ENCODE peak calls at places on chromosomes 13 and 19, in six cellular contexts. E is stimulated activated CD4-positive, alpha-beta T cell treated with anti-CD3 and anti-CD28 coated beads, TNF-alpha, amount 100 ng/mL, for 4 hours; X is anterior cingulate cortex; R is fibroblast of the aortic adventitia; W is EL; O is activated CD4-positive, CD25-positive, alpha-beta regulatory T cell treated with anti-CD3 and anti-CD28 coated beads, Interleukin-2, amount 50 U/mL, for 16 hours. S is an unnamed sample.
A peak's percentile ranks its signal among the peaks of the same experiment; 100 is the strongest.

GRCh38 chr13:50629497-50629896 is 214.0 kb downstream of the DLEU7 start:
- DNase-seq in X (no peak), R (no peak), E (no peak), W (no peak), O (no peak), S (no peak)

GRCh38 chr13:30800107-30800506 is 64.8 kb downstream of the ALOX5AP start:
- DNase-seq in X (no peak), W (no peak), O (no peak), E (no peak), R (no peak), S (no peak)

GRCh38 chr19:581399-582111 is 8.1 kb upstream of the HCN2 start:
- DNase-seq in W (no peak), E (no peak), O (no peak), X (no peak), R (no peak), S (no peak)

GRCh38 chr19:17865364-17866311 is 5.9 kb downstream of the RPL18A start:
- DNase-seq in R (no peak), X (no peak), O (no peak), E (no peak), W (peak; percentile 43), S (no peak)

GRCh38 chr19:55640577-55641375 is at the start of gene ZNF580:
- DNase-seq in R (peak; percentile 71), W (peak; percentile 83), X (peak; percentile 74), O (no peak), E (peak; percentile 38), S (peak; percentile 51)

GRCh38 chr13:102707465-102707864 is 12.6 kb upstream of the METTL21C start:
- DNase-seq in E (no peak), W (peak; percentile 93), O (no peak), X (no peak), R (peak; percentile 98), S (no peak)

GRCh38 chr13:114313061-114313860 is 1.0 kb upstream of the CHAMP1 start:
- DNase-seq in R (no peak), O (no peak), X (no peak), W (peak; percentile 55), E (no peak), S (no peak)

GRCh38 chr19:11382898-11383705 is 1.0 kb downstream of the EPOR start:
- DNase-seq in R (no peak), O (no peak), X (no peak), E (no peak), W (peak; percentile 50), S (peak; percentile 40)

GRCh38 chr13:103471896-103472295 is 405.7 kb upstream of the SLC10A2 start:
- DNase-seq in W (no peak), E (no peak), O (no peak), X (no peak), R (no peak), S (no peak)

GRCh38 chr19:55702131-55702627 is 27.2 kb downstream of the EPN1 start:
- DNase-seq in E (no peak), X (no peak), W (no peak), O (no peak), R (peak; percentile 4), S (no peak)

GRCh38 chr13:69619651-69620050 is 488.0 kb upstream of the ATXN8OS start:
- DNase-seq in X (no peak), E (no peak), W (no peak), O (no peak), R (no peak), S (no peak)

GRCh38 chr19:2334986-2335846 is 6.7 kb downstream of the SPPL2B start:
- DNase-seq in E (no peak), X (no peak), W (no peak), O (no peak), R (no peak), S (no peak)

GRCh38 chr13:27980280-27980998 is 8.1 kb downstream of the URAD start:
- DNase-seq in R (no peak), X (no peak), O (no peak), E (no peak), W (no peak), S (no peak)

GRCh38 chr13:110089815-110090214 is 217.1 kb downstream of the COL4A1 start:
- DNase-seq in O (no peak), E (no peak), R (no peak), W (no peak), X (no peak), S (no peak)

GRCh38 chr19:10288662-10289166 is 1.0 kb upstream of the ICAM5 start:
- DNase-seq in O (no peak), X (no peak), R (no peak), E (no peak), W (peak; percentile 83), S (peak; percentile 36)

GRCh38 chr13:110628952-110629701 is 13.8 kb downstream of the NAXD start:
- DNase-seq in X (no peak), E (no peak), W (no peak), R (no peak), O (no peak), S (no peak)

GRCh38 chr19:40280608-40281221 is 4.4 kb downstream of the AKT2 start:
- DNase-seq in W (no peak), O (no peak), E (no peak), X (no peak), R (no peak), S (no peak)

GRCh38 chr13:46831588-46832194 is 34.7 kb upstream of the ESD start:
- DNase-seq in E (no peak), O (no peak), X (no peak), R (peak; percentile 75), W (peak; percentile 56), S (no peak)

GRCh38 chr19:10378124-10378523 is 2.2 kb downstream of the TYK2 start:
- DNase-seq in X (no peak), R (no peak), W (no peak), E (no peak), O (no peak), S (no peak)

GRCh38 chr19:42292042-42292960 is 9.6 kb upstream of the PRR19 start:
- DNase-seq in E (no peak), X (no peak), W (no peak), O (no peak), R (no peak), S (no peak)

GRCh38 chr19:51327066-51327985 is 14.6 kb downstream of the VSIG10L start:
- DNase-seq in E (no peak), W (peak; percentile 12), O (no peak), X (no peak), R (peak; percentile 28), S (peak; percentile 66)

GRCh38 chr19:3075605-3076431 is 13.5 kb upstream of the TLE5 start:
- DNase-seq in W (peak; percentile 31), X (peak; percentile 7), R (no peak), O (peak; percentile 57), E (peak; percentile 65), S (peak; percentile 57)

GRCh38 chr13:36431204-36432105 is 840 bp upstream of the CCNA1 start:
- DNase-seq in W (no peak), R (no peak), X (no peak), O (no peak), E (no peak), S (no peak)

GRCh38 chr13:75135325-75135825 is 346.6 kb downstream of the TBC1D4 start:
- DNase-seq in R (peak; percentile 94), O (no peak), E (no peak), X (no peak), W (peak; percentile 99), S (no peak)

S was measured in activated T-helper 2 cell treated with anti-CD3 and anti-CD28 coated beads, Interferon-gamma antibody, Interleukin-2, Interleukin-4, amounts not matched to agents 10 μg/mL and 5 μg/mL and 100 μg/mL, durations not matched to agents 14 hours and 24 hours and 36 hours.